ENCODE peak calls at places on chromosomes 1 and 21, in seven cellular contexts. N, E, X, H, S, I and Z are unnamed samples. For H3K4me1 and H3K36me3, the result is how much of the 10 kb centered on the place peaks cover.

GRCh38 chr21:28229811-28230210 is 762.9 kb downstream of the LTN1 start:
- DNase-seq in S (no peak), N (no peak), X (no peak), I (no peak), E (no peak), H (peak), Z (no peak)

GRCh38 chr1:44881011-44881632 is 38.1 kb upstream of the PTCH2 start:
- DNase-seq in N (no peak), E (no peak), X (peak), S (no peak), H (peak), I (no peak), Z (peak)

GRCh38 chr1:165807613-165808012 is 19.8 kb upstream of the UCK2 start:
- DNase-seq in N (no peak), E (no peak), H (no peak), X (no peak), S (no peak), I (no peak), Z (peak)

GRCh38 chr1:168803696-168804510 is 74.9 kb upstream of the DPT start:
- DNase-seq in E (no peak), N (no peak), S (peak), I (peak), H (peak), X (no peak), Z (peak)

GRCh38 chr1:110916669-110917306 is 43.8 kb downstream of the CD53 start:
- DNase-seq in H (peak), E (no peak), I (no peak), S (no peak), X (no peak), N (no peak), Z (peak)

GRCh38 chr1:115133440-115133839 is 44.1 kb upstream of the TSPAN2 start:
- DNase-seq in X (no peak), N (no peak), E (no peak), I (no peak), H (peak), S (no peak), Z (peak)

GRCh38 chr1:41773144-41773571 is 145.6 kb downstream of the HIVEP3 start:
- DNase-seq in S (no peak), E (no peak), X (no peak), I (peak), N (peak), H (peak), Z (no peak)

GRCh38 chr1:223496883-223497282 is 103.7 kb downstream of the CCDC185 start:
- DNase-seq in X (no peak), S (no peak), N (no peak), I (no peak), E (no peak), H (no peak), Z (no peak)

GRCh38 chr1:207866471-207867135 is 44.3 kb downstream of the CD34 start:
- DNase-seq in X (peak), N (no peak), E (peak), H (no peak), S (no peak), I (peak), Z (no peak)

GRCh38 chr1:211653907-211654553 is 21.4 kb downstream of the NEK2 start:
- DNase-seq in E (no peak), N (no peak), X (no peak), H (no peak), S (no peak), I (no peak), Z (no peak)

GRCh38 chr1:235931181-235931738 is 64.6 kb upstream of the LYST start:
- DNase-seq in I (no peak), X (no peak), S (no peak), N (no peak), H (no peak), E (no peak), Z (no peak)

GRCh38 chr1:225354906-225355305 is 72.9 kb downstream of the LBR start:
- DNase-seq in I (no peak), S (no peak), H (no peak), E (no peak), N (no peak), X (no peak), Z (no peak)

GRCh38 chr21:42447182-42447581 is 43.5 kb downstream of the UBASH3A start:
- DNase-seq in I (no peak), S (no peak), X (no peak), E (no peak), N (no peak), H (no peak), Z (no peak)

GRCh38 chr1:230163719-230164118 is 96.7 kb downstream of the GALNT2 start:
- DNase-seq in N (no peak), X (no peak), S (no peak), E (no peak), H (no peak), I (no peak), Z (no peak)
- H3K4me1 ChIP-seq in N (under half), X (under half), S (under half), E (under half), H (under half), I (half or more), Z (under half)

GRCh38 chr1:113950908-113951307 is 21.8 kb downstream of the HIPK1 start:
- DNase-seq in N (no peak), S (no peak), H (no peak), I (no peak), E (no peak), X (no peak), Z (no peak)

GRCh38 chr1:113947388-113948107 is 18.4 kb downstream of the HIPK1 start:
- DNase-seq in N (no peak), H (peak), E (no peak), S (no peak), X (no peak), I (no peak), Z (no peak)

GRCh38 chr1:113946668-113947387 is 17.7 kb downstream of the HIPK1 start:
- DNase-seq in N (no peak), E (no peak), X (no peak), H (peak), S (no peak), I (no peak), Z (peak)

GRCh38 chr1:113949007-113949406 is 19.9 kb downstream of the HIPK1 start:
- DNase-seq in E (no peak), X (no peak), N (no peak), S (no peak), H (no peak), I (peak), Z (no peak)

GRCh38 chr1:113951719-113952118 is 22.6 kb downstream of the HIPK1 start:
- DNase-seq in S (no peak), X (no peak), E (no peak), I (no peak), N (no peak), H (no peak), Z (no peak)
- H3K36me3 ChIP-seq in S (under half), X (under half), E (under half), I (under half), N (under half), H (under half), Z (under half)

DNA sequence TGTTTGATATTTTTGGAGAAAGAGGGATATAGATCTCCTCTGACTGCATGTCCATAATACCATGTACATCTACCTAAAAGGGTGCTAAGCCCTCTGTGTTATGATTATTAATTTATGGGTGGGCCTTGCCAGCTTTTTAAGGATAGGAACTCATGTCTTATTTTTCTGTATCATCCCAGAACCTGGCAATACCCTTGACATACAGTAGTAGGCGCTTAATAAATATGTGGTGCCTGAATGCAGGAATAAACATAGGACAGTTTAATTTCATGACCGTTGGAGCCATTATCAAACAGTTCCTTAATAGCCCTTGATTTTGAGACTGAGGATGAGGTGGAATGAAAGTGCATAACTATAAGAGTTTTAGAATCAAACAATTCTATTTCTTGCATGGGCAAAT is 12.5 kb upstream of the ATP6V1G3 start:
- DNase-seq in N (no peak), I (no peak), S (no peak), E (no peak), H (no peak), X (no peak), Z (no peak)
- H3K4me1 ChIP-seq in N (under half), I (under half), S (under half), E (under half), H (under half), X (under half), Z (under half)

GRCh38 chr1:38644092-38644491 is 215.5 kb downstream of the RRAGC start:
- DNase-seq in N (no peak), X (no peak), E (no peak), H (no peak), S (no peak), I (no peak), Z (no peak)
- H3K36me3 ChIP-seq in N (under half), X (under half), E (under half), H (under half), S (under half), I (under half), Z (under half)

DNA sequence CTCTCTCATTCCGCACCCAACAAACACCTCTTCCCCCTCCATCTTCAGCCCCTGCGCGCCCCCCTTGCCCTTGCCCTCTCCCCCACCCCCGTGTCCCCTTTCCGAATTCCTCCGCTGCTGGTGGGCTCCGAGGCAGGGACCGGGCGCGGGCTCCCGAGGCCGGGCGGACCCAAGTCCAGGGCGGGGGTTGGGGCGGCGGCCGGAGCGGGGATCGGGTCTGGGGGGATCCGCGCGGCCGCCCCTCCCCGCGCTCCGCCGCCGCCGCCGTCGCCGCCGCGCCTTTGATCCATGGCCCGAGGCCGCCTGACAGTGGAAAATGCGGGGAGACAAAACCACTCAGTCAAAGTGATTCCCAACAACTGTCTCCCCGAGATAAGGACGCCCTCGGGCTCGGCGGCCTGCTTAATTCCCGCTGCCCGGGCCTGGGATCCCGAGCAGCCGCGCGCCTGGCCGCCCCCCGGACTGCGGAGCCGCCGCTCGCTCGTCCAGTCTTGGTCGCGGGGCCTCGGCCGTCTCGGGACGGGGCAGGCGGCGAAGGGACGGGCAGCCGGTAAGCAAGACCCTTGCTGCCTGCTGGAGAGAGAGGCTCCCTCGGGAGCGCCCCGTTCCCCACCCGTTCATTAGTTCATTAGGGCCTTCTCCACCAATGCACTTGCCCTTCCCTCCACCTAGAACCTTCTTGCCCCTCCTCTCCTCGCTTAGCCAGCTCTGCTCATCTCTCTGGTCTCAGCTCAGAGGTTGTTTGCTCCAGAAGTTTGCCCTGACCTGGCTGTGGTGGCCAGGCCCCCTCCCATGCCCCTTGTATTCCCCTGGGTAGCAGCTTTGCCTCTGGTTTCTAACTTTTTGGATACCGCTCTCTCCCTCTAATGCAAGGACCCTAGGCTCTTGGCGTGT is 86.4 kb downstream of the PAX7 start:
- DNase-seq in E (no peak), X (no peak), N (no peak), I (no peak), H (no peak), S (no peak), Z (peak)
- H3K4me1 ChIP-seq in E (under half), X (under half), N (under half), I (under half), H (under half), S (under half), Z (under half)

DNA sequence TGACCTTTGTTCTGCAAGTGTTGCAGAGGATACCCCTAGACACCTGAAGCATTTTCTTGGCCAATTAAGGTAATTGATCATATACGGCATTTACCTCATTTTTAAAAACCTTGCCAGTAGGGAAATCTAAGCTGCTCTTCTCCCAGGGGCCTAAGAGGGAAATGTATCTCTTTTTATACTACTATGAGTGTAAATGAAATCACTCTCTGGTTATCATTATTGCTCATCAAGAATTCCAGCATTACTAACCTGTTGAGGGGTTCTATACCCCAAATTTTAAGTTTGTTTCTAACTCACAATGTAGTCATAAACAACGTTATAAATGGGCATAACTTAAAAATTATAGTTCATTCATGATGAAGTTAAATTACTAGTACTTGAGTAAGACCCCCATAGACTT is 27.4 kb downstream of the TMED5 start:
- DNase-seq in I (no peak), X (no peak), H (no peak), S (no peak), N (no peak), E (no peak), Z (no peak)
- H3K36me3 ChIP-seq in I (under half), X (under half), H (under half), S (under half), N (half or more), E (half or more), Z (under half)

GRCh38 chr1:93864175-93864574 is 14.8 kb downstream of the DNTTIP2 start:
- DNase-seq in X (no peak), E (no peak), N (no peak), I (no peak), S (no peak), H (no peak), Z (no peak)
- H3K4me1 ChIP-seq in X (under half), E (under half), N (under half), I (under half), S (under half), H (under half), Z (under half)